ENCODE peak calls at places on chromosomes 7 and 10, in seven cellular contexts. K, A, S, P, O, F and G are unnamed samples. For H3K4me1, the result is how much of the 10 kb centered on the place peaks cover.

GRCh38 chr7:22417841-22418240 is 60.9 kb upstream of the RAPGEF5 start:
- DNase-seq in K (no peak), A (no peak), S (no peak), P (no peak), O (no peak), F (no peak), G (no peak)

GRCh38 chr7:97407106-97407505 is 289.6 kb downstream of the SDHAF3 start:
- DNase-seq in K (no peak), A (no peak), S (no peak), P (no peak), O (no peak), F (no peak), G (no peak)

GRCh38 chr10:100518761-100519241 is 860 bp downstream of the SEC31B start:
- DNase-seq in K (no peak), A (peak), S (no peak), P (peak), O (peak), F (peak), G (peak)

GRCh38 chr10:59967079-59967478 is 60.7 kb upstream of the CCDC6 start:
- DNase-seq in K (no peak), A (no peak), S (no peak), P (no peak), O (no peak), F (no peak), G (no peak)

GRCh38 chr10:123270221-123270620 is 116.0 kb downstream of the BUB3 start:
- DNase-seq in K (no peak), A (no peak), S (no peak), P (no peak), O (no peak), F (no peak), G (no peak)

GRCh38 chr7:23474098-23474828 is 4.0 kb upstream of the IGF2BP3 start:
- DNase-seq in K (peak), A (peak), S (peak), P (peak), O (peak), F (peak), G (no peak)

GRCh38 chr10:61793760-61794713 is 107.5 kb upstream of the ARID5B start:
- DNase-seq in K (no peak), A (no peak), S (no peak), P (peak), O (no peak), F (no peak), G (no peak)

GRCh38 chr7:100132697-100133137 is 6.0 kb downstream of the MBLAC1 start:
- DNase-seq in K (no peak), A (no peak), S (no peak), P (peak), O (peak), F (peak), G (peak)

GRCh38 chr7:50558380-50559051 is 6.7 kb downstream of the DDC start:
- DNase-seq in K (no peak), A (no peak), S (no peak), P (peak), O (peak), F (no peak), G (no peak)

GRCh38 chr10:63132651-63133055 is 475 bp upstream of the NRBF2 start:
- DNase-seq in K (no peak), A (no peak), S (no peak), P (no peak), O (no peak), F (no peak), G (no peak)

GRCh38 chr10:132229096-132229495 is 42.3 kb downstream of the DPYSL4 start:
- DNase-seq in K (no peak), A (no peak), S (no peak), P (no peak), O (no peak), F (no peak), G (no peak)

GRCh38 chr7:36153571-36154097 is 580 bp downstream of the EEPD1 start:
- DNase-seq in K (no peak), A (no peak), S (no peak), P (no peak), O (no peak), F (no peak), G (no peak)

GRCh38 chr7:123533929-123534382 is 439 bp downstream of the IQUB start:
- DNase-seq in K (no peak), A (no peak), S (no peak), P (no peak), O (no peak), F (no peak), G (no peak)

GRCh38 chr7:129781128-129781855 is 169.8 kb downstream of the NRF1 start:
- DNase-seq in K (no peak), A (peak), S (no peak), P (peak), O (no peak), F (no peak), G (no peak)

GRCh38 chr10:44437837-44438752 is 53.2 kb upstream of the CXCL12 start:
- DNase-seq in K (no peak), A (no peak), S (no peak), P (no peak), O (no peak), F (no peak), G (no peak)

GRCh38 chr7:28784166-28784870 is 173.8 kb downstream of the TRIL start:
- DNase-seq in K (no peak), A (no peak), S (no peak), P (peak), O (no peak), F (no peak), G (no peak)

GRCh38 chr7:107609861-107610260 is 29.8 kb downstream of the BCAP29 start:
- DNase-seq in K (no peak), A (no peak), S (no peak), P (peak), O (no peak), F (no peak), G (no peak)

GRCh38 chr7:90271753-90272152 is 26.8 kb downstream of the CFAP69 start:
- DNase-seq in K (no peak), A (no peak), S (no peak), P (no peak), O (no peak), F (peak), G (no peak)

GRCh38 chr10:43206391-43207235 is 60.3 kb downstream of the RASGEF1A start:
- DNase-seq in K (no peak), A (no peak), S (no peak), P (peak), O (no peak), F (no peak), G (no peak)

GRCh38 chr10:31574566-31574965 is 255.6 kb downstream of the ZEB1 start:
- DNase-seq in K (no peak), A (no peak), S (no peak), P (no peak), O (no peak), F (no peak), G (no peak)

GRCh38 chr10:42992156-42992956 is 84.5 kb upstream of the RET start:
- DNase-seq in K (no peak), A (no peak), S (no peak), P (peak), O (no peak), F (no peak), G (no peak)

GRCh38 chr7:131501422-131501821 is 55.0 kb downstream of the PODXL start:
- DNase-seq in K (no peak), A (no peak), S (no peak), P (no peak), O (no peak), F (no peak), G (no peak)

GRCh38 chr10:34504534-34504933 is 310.6 kb downstream of the PARD3 start:
- DNase-seq in K (no peak), A (peak), S (no peak), P (no peak), O (peak), F (peak), G (no peak)

GRCh38 chr10:111475720-111476119 is 398.9 kb downstream of the ADRA2A start:
- DNase-seq in K (no peak), A (no peak), S (no peak), P (no peak), O (no peak), F (peak), G (no peak)

GRCh38 chr10:97805096-97805879 is 33.5 kb upstream of the SFRP5 start:
- DNase-seq in K (no peak), A (no peak), S (no peak), P (no peak), O (no peak), F (no peak), G (no peak)

GRCh38 chr10:6586501-6586900 is 6.4 kb upstream of the PRKCQ start:
- DNase-seq in K (no peak), A (no peak), S (no peak), P (no peak), O (no peak), F (no peak), G (no peak)

GRCh38 chr7:46369933-46370654 is 449.0 kb upstream of the IGFBP3 start:
- DNase-seq in K (no peak), A (peak), S (no peak), P (no peak), O (no peak), F (no peak), G (no peak)

GRCh38 chr10:11864727-11865126 is 41.6 kb downstream of the PROSER2 start:
- DNase-seq in K (no peak), A (no peak), S (no peak), P (no peak), O (no peak), F (no peak), G (no peak)

GRCh38 chr7:30800785-30801252 is 29.6 kb downstream of the MINDY4 start:
- DNase-seq in K (peak), A (peak), S (peak), P (peak), O (peak), F (peak), G (peak)

GRCh38 chr10:73803680-73804286 is 7.6 kb downstream of the NDST2 start:
- DNase-seq in K (no peak), A (no peak), S (peak), P (no peak), O (no peak), F (no peak), G (no peak)

GRCh38 chr7:92766461-92767003 is 69.8 kb downstream of the CDK6 start:
- DNase-seq in K (no peak), A (no peak), S (no peak), P (no peak), O (no peak), F (peak), G (no peak)

GRCh38 chr7:101097561-101097960 is 12.3 kb downstream of the TRIM56 start:
- DNase-seq in K (no peak), A (no peak), S (no peak), P (no peak), O (no peak), F (no peak), G (no peak)

GRCh38 chr10:130189466-130190064 is 53.4 kb downstream of the GLRX3 start:
- DNase-seq in K (no peak), A (no peak), S (no peak), P (peak), O (no peak), F (no peak), G (no peak)

GRCh38 chr10:116268976-116269375 is 4.0 kb downstream of the GFRA1 start:
- DNase-seq in K (no peak), A (no peak), S (no peak), P (peak), O (no peak), F (no peak), G (no peak)

GRCh38 chr7:111312966-111313365 is 222.0 kb downstream of the LRRN3 start:
- DNase-seq in K (no peak), A (no peak), S (no peak), P (no peak), O (no peak), F (peak), G (no peak)

GRCh38 chr7:151249732-151250072 is 1.2 kb upstream of the SMARCD3 start:
- DNase-seq in K (no peak), A (peak), S (no peak), P (peak), O (peak), F (no peak), G (no peak)

GRCh38 chr7:79308176-79308575 is 145.3 kb downstream of the MAGI2 start:
- DNase-seq in K (no peak), A (peak), S (no peak), P (no peak), O (no peak), F (peak), G (no peak)

GRCh38 chr10:72704117-72704516 is 12.2 kb downstream of the MCU start:
- DNase-seq in K (no peak), A (no peak), S (no peak), P (no peak), O (no peak), F (no peak), G (no peak)

GRCh38 chr10:72697711-72698110 is 5.8 kb downstream of the MCU start:
- DNase-seq in K (no peak), A (no peak), S (no peak), P (no peak), O (no peak), F (no peak), G (no peak)

DNA sequence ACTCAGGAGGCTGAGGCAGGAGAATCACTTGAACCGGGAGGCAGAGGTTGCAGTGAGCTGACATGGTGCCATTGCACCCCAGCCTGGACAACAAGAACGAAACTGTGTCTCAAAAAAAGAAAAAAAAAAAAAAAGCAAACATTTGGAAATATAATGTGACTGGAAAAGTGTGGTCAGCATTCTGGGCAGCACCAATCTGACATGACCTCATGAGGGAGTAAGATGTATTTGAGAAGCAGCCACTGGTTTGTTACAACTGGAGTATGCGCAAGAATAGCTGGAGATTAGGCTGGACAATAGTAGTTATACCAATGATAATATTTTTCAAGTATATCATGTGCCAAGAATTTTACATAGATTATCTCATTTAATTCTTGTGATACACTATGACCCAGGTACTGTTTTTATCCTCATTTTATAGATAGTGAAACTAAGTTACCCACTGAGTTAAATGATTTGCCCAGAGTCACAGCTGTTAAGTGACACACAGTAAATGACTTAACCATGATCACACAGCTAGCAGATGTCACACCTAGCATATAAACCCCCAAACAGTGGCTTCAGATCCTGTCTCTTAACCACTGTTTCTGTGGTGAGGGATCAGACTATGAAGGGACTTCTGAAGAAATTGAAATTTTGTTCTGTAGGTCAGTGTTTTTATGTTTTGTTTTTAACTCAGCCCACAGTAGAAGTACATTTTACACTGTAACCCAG is 11.1 kb downstream of the MCU start:
- DNase-seq in K (no peak), A (no peak), S (no peak), P (no peak), O (no peak), F (no peak), G (no peak)
- H3K27ac ChIP-seq in K (no peak), A (no peak), S (no peak), P (no peak), O (no peak), F (no peak), G (no peak)

GRCh38 chr7:2512179-2512644 is 7.4 kb upstream of the LFNG start:
- DNase-seq in K (no peak), A (no peak), S (no peak), P (no peak), O (no peak), F (no peak), G (no peak)

GRCh38 chr7:2511769-2512168 is 7.8 kb upstream of the LFNG start:
- DNase-seq in K (no peak), A (no peak), S (no peak), P (no peak), O (no peak), F (no peak), G (no peak)

GRCh38 chr7:2510909-2511768 is 8.4 kb upstream of the LFNG start:
- DNase-seq in K (no peak), A (no peak), S (no peak), P (no peak), O (peak), F (peak), G (no peak)

GRCh38 chr7:2513702-2514101 is 5.9 kb upstream of the LFNG start:
- DNase-seq in K (no peak), A (no peak), S (no peak), P (peak), O (no peak), F (no peak), G (no peak)

DNA sequence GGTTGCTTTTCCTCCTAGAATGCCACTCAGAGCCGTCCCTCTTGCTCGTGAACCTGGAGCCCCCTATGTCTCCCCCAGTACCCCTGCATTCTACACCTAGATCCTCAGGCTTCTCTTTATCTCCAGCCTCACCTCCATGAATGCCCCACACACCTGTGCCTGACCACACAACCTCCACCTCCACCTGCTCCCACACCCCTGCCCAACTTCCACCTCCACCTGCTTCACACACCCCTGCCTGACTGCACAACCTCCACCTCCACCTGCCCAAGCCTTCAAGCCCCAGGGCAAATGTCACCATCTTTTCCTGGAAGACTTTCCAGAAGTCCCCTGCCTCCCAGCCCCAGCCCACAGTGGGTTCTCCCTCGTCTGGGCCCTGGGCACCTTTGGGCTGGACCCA is 6.9 kb upstream of the LFNG start:
- DNase-seq in K (no peak), A (no peak), S (no peak), P (no peak), O (no peak), F (no peak), G (no peak)
- H3K4me1 ChIP-seq in K (under half), A (under half), S (under half), P (under half), O (under half), F (half or more), G (half or more)

DNA sequence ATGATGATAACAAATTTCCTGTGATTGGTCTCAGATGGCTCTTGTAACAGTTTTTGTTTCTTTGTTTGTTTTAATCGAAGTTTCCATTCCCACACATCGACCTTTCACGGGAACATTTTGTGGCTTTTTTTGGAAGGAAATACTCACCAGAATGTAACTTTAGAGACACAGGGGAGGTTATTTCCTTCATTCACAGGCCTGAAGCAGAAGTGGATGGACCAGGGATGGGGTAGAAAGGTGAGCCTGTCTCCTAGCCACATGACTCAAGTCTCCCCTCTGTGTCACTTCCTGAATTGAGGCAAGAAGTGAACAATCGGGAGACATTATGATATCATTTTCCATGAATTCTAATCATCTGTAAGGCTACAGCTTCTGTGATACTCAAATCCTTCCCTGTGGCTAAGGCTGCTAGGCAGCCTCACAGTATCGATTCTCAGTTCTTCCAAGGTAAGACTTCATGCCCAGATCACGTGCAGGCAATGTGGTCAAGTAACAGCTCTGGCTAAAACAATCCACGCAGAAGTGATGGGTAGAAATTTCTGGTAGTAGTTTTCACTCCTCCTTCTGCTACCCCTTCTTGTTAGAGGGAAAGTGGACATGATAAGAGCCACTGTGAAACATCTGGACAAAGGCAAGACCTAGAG is 203.9 kb upstream of the NEBL start:
- DNase-seq in K (no peak), A (no peak), S (no peak), P (no peak), O (no peak), F (no peak), G (no peak)
- TF ChIP-seq SIN3A in K (no peak), A (no peak), S (no peak), P (no peak), O (no peak), F (no peak), G (no peak)

GRCh38 chr7:127690806-127691205 is 38.8 kb downstream of the SND1 start:
- DNase-seq in K (no peak), A (no peak), S (no peak), P (no peak), O (no peak), F (no peak), G (no peak)
- H3K27ac ChIP-seq in K (no peak), A (no peak), S (no peak), P (no peak), O (no peak), F (no peak), G (no peak)

DNA sequence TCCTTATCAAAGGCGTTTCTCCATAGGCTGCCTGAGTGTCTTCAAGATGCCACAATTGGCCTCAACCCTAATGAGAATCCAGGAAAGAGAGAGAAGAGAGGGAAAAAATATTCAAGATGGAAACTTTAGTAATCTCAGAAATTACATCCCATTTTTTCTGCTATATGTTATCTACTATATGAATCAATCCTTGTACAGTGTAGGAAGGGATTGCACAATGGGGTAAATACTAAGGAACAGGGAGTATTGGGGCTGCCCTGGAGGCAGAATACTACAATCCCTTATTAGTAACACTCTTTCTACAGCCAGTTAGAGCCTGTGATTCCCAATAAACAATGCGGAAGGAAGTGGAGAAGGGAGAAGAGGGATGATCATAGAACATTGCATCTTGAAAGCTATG is 27.9 kb downstream of the TFPI2 start:
- DNase-seq in K (no peak), A (no peak), S (no peak), P (no peak), O (no peak), F (no peak), G (no peak)
- H3K4me1 ChIP-seq in K (under half), A (under half), S (under half), P (under half), O (under half), F (under half), G (under half)

GRCh38 chr7:6520163-6520981 is 30.9 kb downstream of the GRID2IP start:
- DNase-seq in K (no peak), A (no peak), S (no peak), P (no peak), O (no peak), F (no peak), G (no peak)
- TF ChIP-seq SIN3A in K (no peak), A (no peak), S (no peak), P (no peak), O (no peak), F (no peak), G (no peak)